ENCODE peak calls at places on chromosome 19, in six cellular contexts. S is tibial nerve, K is psoas muscle, W is dorsolateral prefrontal cortex, U is omental fat pad, X is activated B cell treated with CpG ODN at 0.5 μM for 24 hours. B is an unnamed sample.

GRCh38 chr19:17680235-17680722 is 7.9 kb downstream of the UNC13A start:
- DNase-seq in W (no peak), U (peak), K (peak), X (peak), S (peak), B (peak)

GRCh38 chr19:39928357-39928725 is 6.1 kb downstream of the FCGBP start:
- DNase-seq in X (no peak), S (no peak), U (no peak), K (no peak), W (no peak), B (no peak)

GRCh38 chr19:49106648-49107135 is 7.5 kb upstream of the LIN7B start:
- DNase-seq in W (peak), K (peak), X (peak), U (peak), S (peak), B (no peak)

GRCh38 chr19:42290523-42291436 is 11.2 kb upstream of the PRR19 start:
- DNase-seq in W (no peak), X (peak), U (no peak), K (peak), S (no peak), B (no peak)

GRCh38 chr19:1104452-1105216 is 840 bp downstream of the GPX4 start:
- DNase-seq in K (peak), S (peak), U (no peak), X (peak), W (peak), B (peak)

GRCh38 chr19:749811-750210 is 1.1 kb upstream of the MISP start:
- DNase-seq in U (no peak), S (no peak), X (no peak), K (no peak), W (no peak), B (no peak)

GRCh38 chr19:44592451-44592890 is 20.9 kb upstream of the IGSF23 start:
- DNase-seq in U (no peak), S (no peak), X (no peak), W (no peak), K (no peak), B (no peak)

GRCh38 chr19:5904302-5905071 is at the start of gene VMAC:
- DNase-seq in K (peak), X (peak), U (peak), S (peak), W (peak), B (peak)

GRCh38 chr19:18156841-18157464 is 4.0 kb downstream of the PIK3R2 start:
- DNase-seq in S (peak), X (no peak), K (peak), U (no peak), W (peak), B (no peak)

GRCh38 chr19:996051-996838 is 4.0 kb upstream of the GRIN3B start:
- DNase-seq in S (no peak), U (no peak), K (peak), X (peak), W (no peak), B (peak)

GRCh38 chr19:896434-896833 is 3.1 kb downstream of the RNU6-9 start:
- DNase-seq in U (no peak), K (no peak), W (no peak), S (no peak), X (no peak), B (no peak)

GRCh38 chr19:6065685-6066365 is 44.5 kb downstream of the RFX2 start:
- DNase-seq in W (no peak), K (no peak), U (peak), X (no peak), S (no peak), B (no peak)

GRCh38 chr19:8659905-8660304 is 29.5 kb downstream of the NFILZ start:
- DNase-seq in U (no peak), X (no peak), K (no peak), W (no peak), S (no peak), B (no peak)

GRCh38 chr19:2491130-2491801 is 15.3 kb downstream of the GADD45B start:
- DNase-seq in U (no peak), S (no peak), X (peak), K (peak), W (no peak), B (no peak)

GRCh38 chr19:49472936-49473335 is 1.1 kb upstream of the FLT3LG start:
- DNase-seq in X (no peak), K (no peak), S (no peak), U (no peak), W (no peak), B (no peak)

GRCh38 chr19:13718733-13719132 is 45.6 kb upstream of the MRI1 start:
- DNase-seq in U (no peak), W (peak), K (no peak), S (no peak), X (no peak), B (no peak)

GRCh38 chr19:42594617-42595489 is at the start of gene CEACAM8:
- DNase-seq in S (no peak), U (no peak), K (no peak), W (no peak), X (no peak), B (no peak)

GRCh38 chr19:9205506-9206113 is 13.8 kb downstream of the OR7D4 start:
- DNase-seq in W (peak), X (peak), K (peak), U (peak), S (peak), B (peak)

GRCh38 chr19:1401138-1401888 is at the start of gene GAMT:
- DNase-seq in S (no peak), K (no peak), U (no peak), W (no peak), X (peak), B (peak)

GRCh38 chr19:9937001-9937411 is 691 bp upstream of the OLFM2 start:
- DNase-seq in W (no peak), U (no peak), X (no peak), K (no peak), S (no peak), B (peak)

GRCh38 chr19:2250765-2251576 is 1.8 kb downstream of the AMH start:
- DNase-seq in S (no peak), X (no peak), W (no peak), U (no peak), K (no peak), B (no peak)

GRCh38 chr19:38455031-38455430 is 21.5 kb downstream of the RYR1 start:
- DNase-seq in K (no peak), U (no peak), S (no peak), X (no peak), W (no peak), B (no peak)

GRCh38 chr19:30093966-30094770 is 152.1 kb downstream of the URI1 start:
- DNase-seq in W (no peak), S (no peak), U (no peak), X (no peak), K (peak), B (no peak)

GRCh38 chr19:16435238-16435911 is 36.4 kb downstream of the EPS15L1 start:
- DNase-seq in X (no peak), S (peak), W (no peak), K (peak), U (no peak), B (no peak)

GRCh38 chr19:48818234-48818823 is 7.5 kb upstream of the BCAT2 start:
- DNase-seq in K (no peak), X (no peak), S (no peak), W (no peak), U (no peak), B (no peak)

GRCh38 chr19:55613930-55614710 is 8.7 kb downstream of the ZNF865 start:
- DNase-seq in W (no peak), U (no peak), X (no peak), S (no peak), K (no peak), B (no peak)

GRCh38 chr19:18373892-18374629 is 11.9 kb upstream of the GDF15 start:
- DNase-seq in X (peak), K (peak), W (peak), S (peak), U (peak), B (peak)

GRCh38 chr19:54388001-54388802 is 23.5 kb upstream of the LAIR1 start:
- DNase-seq in W (no peak), S (no peak), X (no peak), K (no peak), U (no peak), B (peak)

GRCh38 chr19:30685601-30686000 is 313.4 kb downstream of the ZNF536 start:
- DNase-seq in K (no peak), U (no peak), X (no peak), S (no peak), W (no peak), B (no peak)

GRCh38 chr19:11418518-11419506 is at the start of gene RGL3:
- DNase-seq in K (peak), U (no peak), X (peak), S (no peak), W (no peak), B (no peak)

GRCh38 chr19:16373989-16374388 is 49.4 kb downstream of the KLF2 start:
- DNase-seq in X (no peak), S (no peak), U (no peak), K (peak), W (no peak), B (no peak)

GRCh38 chr19:776549-776948 is 20.7 kb upstream of the PTBP1 start:
- DNase-seq in U (no peak), W (no peak), K (no peak), S (no peak), X (no peak), B (no peak)

GRCh38 chr19:28456708-28457320 is 756.1 kb downstream of the UQCRFS1 start:
- DNase-seq in K (no peak), U (no peak), W (no peak), S (no peak), X (no peak), B (no peak)

GRCh38 chr19:16778796-16779411 is 50.3 kb upstream of the SIN3B start:
- DNase-seq in U (no peak), K (no peak), X (no peak), S (peak), W (no peak), B (peak)

GRCh38 chr19:12666305-12667048 is at the start of the genes MAN2B1 and WDR83:
- DNase-seq in S (peak), U (peak), K (peak), W (peak), X (peak), B (peak)

GRCh38 chr19:40192758-40193586 is 1.7 kb downstream of the MAP3K10 start:
- DNase-seq in X (no peak), K (no peak), W (no peak), U (no peak), S (no peak), B (no peak)

GRCh38 chr19:18291019-18291524 is 9.7 kb upstream of the JUND start:
- DNase-seq in S (no peak), W (no peak), X (no peak), U (no peak), K (no peak), B (no peak)

GRCh38 chr19:3112375-3113099 is 18.4 kb downstream of the GNA11 start:
- DNase-seq in X (no peak), W (no peak), U (no peak), K (no peak), S (no peak), B (no peak)

GRCh38 chr19:1324792-1325567 is 39.3 kb downstream of the EFNA2 start:
- DNase-seq in X (no peak), K (peak), U (peak), W (peak), S (peak), B (peak)

DNA sequence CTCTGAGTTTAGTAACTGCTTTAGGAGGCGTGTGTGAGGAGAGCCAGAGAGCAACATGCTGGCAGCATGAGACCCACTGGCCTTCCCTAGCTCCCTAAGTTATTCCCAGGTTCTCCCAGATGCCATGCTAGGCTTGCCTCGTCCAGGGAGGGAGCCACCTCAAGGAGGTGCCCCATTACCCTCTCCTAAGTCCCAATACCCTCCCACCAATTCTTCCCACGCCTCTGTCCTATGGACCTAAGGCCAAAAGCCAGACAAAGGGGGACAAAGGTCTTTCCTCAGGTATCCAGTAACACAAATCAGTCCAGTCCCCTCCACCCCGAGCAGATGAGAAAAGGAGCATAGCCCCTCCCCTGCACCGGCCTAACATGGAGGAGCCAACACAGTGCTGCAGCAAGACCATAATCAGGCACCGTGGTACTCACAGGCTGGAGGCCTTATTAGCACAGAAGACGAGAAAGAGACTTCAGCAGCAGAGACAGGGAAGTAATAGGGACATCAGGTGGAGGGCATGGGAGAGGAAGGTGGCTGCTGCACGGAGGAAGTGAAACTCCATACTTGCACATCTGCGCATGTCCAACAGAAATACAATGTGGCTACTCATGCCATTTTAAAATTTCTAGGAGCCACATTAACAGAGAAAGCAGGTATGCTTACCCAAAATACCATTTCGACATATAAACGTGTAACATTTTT is 46.3 kb downstream of the BRD4 start:
- DNase-seq in X (peak), K (no peak), W (no peak), S (no peak), U (no peak), B (peak)
- TF ChIP-seq CTCF in X (no peak), K (no peak), W (no peak), S (no peak), U (no peak), B (no peak)

DNA sequence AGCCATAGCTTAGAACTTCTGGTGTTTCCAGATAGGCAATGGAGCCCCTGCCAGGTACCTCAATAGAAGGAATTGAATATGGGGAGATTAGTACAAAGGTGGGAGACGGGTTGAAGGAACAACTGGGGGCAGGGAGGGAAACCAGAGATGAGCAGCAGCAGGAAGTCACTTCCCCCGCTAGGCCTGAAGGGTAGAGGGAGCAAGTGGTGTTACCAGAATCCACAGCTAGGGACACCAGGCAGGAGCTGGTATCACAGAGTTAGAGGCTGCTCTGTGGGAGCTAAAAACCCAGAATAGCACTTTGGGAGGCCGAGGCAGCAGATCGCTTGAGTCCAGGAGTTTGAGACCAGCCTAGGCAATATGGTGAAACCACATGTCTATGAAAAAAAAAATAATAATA is 15.3 kb upstream of the HNRNPUL1 start:
- DNase-seq in X (no peak), K (no peak), U (no peak), S (no peak), W (no peak), B (no peak)
- TF ChIP-seq CTCF in X (no peak), K (no peak), U (no peak), S (no peak), W (no peak), B (no peak)

GRCh38 chr19:4496304-4496703 is 22.0 kb downstream of the PLIN4 start:
- DNase-seq in K (peak), X (no peak), S (no peak), W (no peak), U (no peak), B (no peak)

GRCh38 chr19:4493929-4494690 is 22.0 kb downstream of the HDGFL2 start:
- DNase-seq in X (no peak), K (no peak), W (no peak), S (no peak), U (no peak), B (no peak)

GRCh38 chr19:4494691-4495064 is 22.6 kb downstream of the HDGFL2 start:
- DNase-seq in S (no peak), U (no peak), W (no peak), K (no peak), X (no peak), B (no peak)

GRCh38 chr19:4493104-4493928 is 21.2 kb downstream of the HDGFL2 start:
- DNase-seq in W (no peak), X (no peak), S (no peak), U (no peak), K (no peak), B (no peak)

GRCh38 chr19:4495471-4495870 is 22.8 kb downstream of the PLIN4 start:
- DNase-seq in U (no peak), S (no peak), K (peak), W (no peak), X (no peak), B (no peak)
- TF ChIP-seq CTCF in U (no peak), S (no peak), K (no peak), W (no peak), X (no peak), B (peak)

DNA sequence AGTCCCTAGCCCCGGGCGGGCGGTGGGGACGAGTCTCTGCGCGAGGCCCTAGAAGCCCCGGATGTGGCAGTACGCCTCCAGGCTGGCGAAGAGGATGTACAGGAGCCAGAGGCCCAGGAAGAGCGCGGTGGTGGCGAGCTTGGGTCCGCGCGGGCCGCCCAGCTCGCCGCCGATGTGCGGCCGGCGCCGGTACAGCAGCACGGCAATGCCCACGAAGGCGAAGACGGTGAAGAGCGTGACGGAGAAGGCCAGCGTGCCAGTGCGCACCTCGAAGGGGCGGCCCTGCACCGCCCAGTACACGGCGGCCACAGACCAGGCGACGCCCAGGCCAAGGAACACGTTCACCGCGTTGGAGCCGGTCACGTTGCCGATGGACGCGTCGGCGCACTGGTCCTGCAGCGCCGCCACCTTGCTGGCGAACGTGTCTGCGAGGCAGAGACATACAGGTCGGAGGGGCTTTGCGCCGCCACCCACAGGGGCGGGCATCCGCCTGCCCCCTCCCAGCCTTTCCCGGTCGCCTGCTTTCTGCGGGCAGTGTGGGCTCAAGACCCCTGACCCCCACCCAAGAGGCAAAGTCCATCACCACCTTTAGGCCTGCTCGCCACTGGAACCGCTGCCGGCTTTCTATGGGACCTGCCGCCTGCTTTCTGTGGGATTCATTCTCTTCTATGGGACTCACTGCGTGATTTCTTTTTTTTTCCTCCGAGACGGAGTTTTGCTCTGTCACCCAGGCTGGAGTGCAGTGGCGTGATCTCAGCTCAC is 10.9 kb upstream of the MEIS3 start:
- DNase-seq in X (no peak), K (no peak), U (no peak), W (no peak), S (no peak), B (no peak)
- TF ChIP-seq CTCF in X (no peak), K (no peak), U (no peak), W (no peak), S (no peak), B (no peak)

DNA sequence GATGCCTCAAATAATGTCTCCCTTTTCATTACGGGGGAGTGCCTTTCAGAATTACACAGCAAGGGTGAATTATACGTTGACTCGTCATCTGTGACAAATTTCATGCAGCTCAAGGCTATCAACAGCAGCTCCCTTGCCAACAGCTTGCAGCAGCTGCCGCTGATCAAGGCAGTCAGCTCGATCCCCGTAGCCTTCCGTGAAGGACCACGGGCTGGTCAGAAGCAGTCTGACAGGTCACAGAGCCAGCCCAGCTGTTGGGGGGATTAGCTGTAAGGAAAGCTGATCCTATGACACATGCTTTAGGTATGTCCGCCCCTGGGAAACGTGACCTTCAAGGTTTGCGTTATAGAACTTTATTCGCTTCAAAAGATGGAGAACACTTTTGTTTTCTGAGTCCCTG is 62.8 kb upstream of the USP29 start:
- DNase-seq in S (no peak), U (no peak), K (peak), X (no peak), W (no peak), B (no peak)
- TF ChIP-seq CTCF in S (no peak), U (no peak), K (no peak), X (no peak), W (no peak), B (no peak)

GRCh38 chr19:45883881-45884681 is 1.9 kb downstream of the IRF2BP1 start:
- DNase-seq in W (no peak), X (no peak), S (no peak), U (no peak), K (no peak), B (no peak)

GRCh38 chr19:45886427-45887310 is 728 bp upstream of the IRF2BP1 start:
- DNase-seq in K (peak), X (peak), S (peak), W (peak), U (peak), B (peak)

GRCh38 chr19:45887311-45887710 is 1.4 kb upstream of the IRF2BP1 start:
- DNase-seq in X (no peak), W (no peak), K (no peak), S (no peak), U (no peak), B (no peak)

GRCh38 chr19:45884682-45885555 is 1.0 kb downstream of the IRF2BP1 start:
- DNase-seq in W (no peak), X (peak), K (peak), U (no peak), S (no peak), B (peak)

GRCh38 chr19:45885556-45886426 is at the start of gene IRF2BP1:
- DNase-seq in U (peak), K (peak), W (peak), S (peak), X (peak), B (peak)
- TF ChIP-seq CTCF in U (no peak), K (no peak), W (no peak), S (no peak), X (no peak), B (peak)

B was measured in GM10248.